ENCODE peak calls at places on chromosomes 16 and 17, in nine cellular contexts. V is A549, I is fibroblast of lung, U is GM23248, D is mesenchymal stem cell, W is transverse colon, Z is pancreas, S is osteoblast, A is lung. O is an unnamed sample.

GRCh38 chr16:19083670-19084069 is 16.3 kb downstream of the COQ7 start:
- DNase-seq in V (no peak), I (no peak), U (no peak), D (no peak), W (no peak), Z (no peak), S (no peak), A (no peak), O (no peak)

GRCh38 chr17:50480854-50481490 is 2.3 kb downstream of the RSAD1 start:
- DNase-seq in V (no peak), I (no peak), U (peak; percentile 38), D (no peak), W (no peak), Z (no peak), S (no peak), A (no peak), O (no peak)

GRCh38 chr16:63324306-63324705 is 1288.1 kb upstream of the CDH8 start:
- DNase-seq in V (no peak), I (no peak), U (no peak), D (no peak), W (no peak), Z (no peak), S (no peak), A (no peak), O (no peak)

GRCh38 chr17:5619088-5619740 is 34.9 kb upstream of the NLRP1 start:
- DNase-seq in V (no peak), I (no peak), U (no peak), D (no peak), W (no peak), Z (no peak), S (no peak), A (no peak), O (no peak)

GRCh38 chr17:2388705-2389099 is 12.2 kb downstream of the MNT start:
- DNase-seq in V (peak; percentile 67), I (no peak), U (no peak), D (no peak), W (no peak), Z (peak; percentile 66), S (no peak), A (no peak), O (no peak)

GRCh38 chr16:49274936-49275730 is 6.5 kb downstream of the CBLN1 start:
- DNase-seq in V (no peak), I (no peak), U (no peak), D (no peak), W (no peak), Z (no peak), S (no peak), A (no peak), O (no peak)

GRCh38 chr16:85663891-85664321 is 24.8 kb downstream of the GINS2 start:
- DNase-seq in V (no peak), I (peak; percentile 57), U (no peak), D (no peak), W (peak; percentile 55), Z (peak; percentile 78), S (peak; percentile 74), A (no peak), O (no peak)

GRCh38 chr17:8046929-8047768 is 8.3 kb downstream of the ALOX15B start:
- DNase-seq in V (no peak), I (no peak), U (no peak), D (no peak), W (no peak), Z (no peak), S (peak; percentile 49), A (no peak), O (no peak)

GRCh38 chr17:58280480-58281217 is at the start of gene MPO:
- DNase-seq in V (no peak), I (no peak), U (no peak), D (no peak), W (no peak), Z (no peak), S (peak; percentile 76), A (no peak), O (no peak)

GRCh38 chr16:83002351-83003334 is 375.9 kb downstream of the CDH13 start:
- DNase-seq in V (no peak), I (peak; percentile 53), U (peak; percentile 28), D (peak; percentile 40), W (no peak), Z (peak; percentile 10), S (peak; percentile 50), A (no peak), O (peak; percentile 10)

GRCh38 chr17:78532922-78533640 is 44.1 kb downstream of the DNAH17 start:
- DNase-seq in V (peak; percentile 88), I (peak; percentile 7), U (peak; percentile 60), D (peak; percentile 24), W (no peak), Z (no peak), S (peak; percentile 96), A (no peak), O (no peak)

GRCh38 chr17:44900894-44901293 is 1.6 kb upstream of the EFTUD2 start:
- DNase-seq in V (peak; percentile 58), I (peak; percentile 90), U (peak; percentile 89), D (peak; percentile 84), W (no peak), Z (peak; percentile 14), S (peak; percentile 83), A (no peak), O (peak; percentile 27)

GRCh38 chr17:965311-965989 is 14.1 kb downstream of the NXN start:
- DNase-seq in V (no peak), I (peak; percentile 22), U (no peak), D (peak; percentile 92), W (no peak), Z (no peak), S (no peak), A (no peak), O (no peak)

GRCh38 chr16:65119905-65120341 is 1.9 kb downstream of the CDH11 start:
- DNase-seq in V (no peak), I (peak; percentile 69), U (peak; percentile 74), D (peak; percentile 73), W (no peak), Z (no peak), S (peak; percentile 67), A (no peak), O (no peak)

GRCh38 chr16:11190585-11191565 is 65.1 kb downstream of the SOCS1 start:
- DNase-seq in V (no peak), I (no peak), U (peak; percentile 79), D (no peak), W (no peak), Z (no peak), S (peak; percentile 95), A (no peak), O (no peak)

GRCh38 chr17:78112508-78113471 is 15.8 kb downstream of the TMC6 start:
- DNase-seq in V (peak; percentile 73), I (peak; percentile 34), U (peak; percentile 59), D (peak; percentile 53), W (peak; percentile 85), Z (peak; percentile 85), S (peak; percentile 99), A (peak; percentile 76), O (no peak)

GRCh38 chr16:15967655-15968315 is 18.4 kb downstream of the ABCC1 start:
- DNase-seq in V (no peak), I (no peak), U (no peak), D (no peak), W (no peak), Z (no peak), S (no peak), A (no peak), O (no peak)
- H3K9me3 ChIP-seq in V (peaks cover 33% of the 10 kb centered on the region), I (no peaks in the 10 kb centered on the region), U (no peaks in the 10 kb centered on the region), D (peaks cover 11% of the 10 kb centered on the region), W (no peaks in the 10 kb centered on the region), Z (no peaks in the 10 kb centered on the region), S (no peaks in the 10 kb centered on the region), A (peaks cover 3% of the 10 kb centered on the region), O (peaks cover 4% of the 10 kb centered on the region)

GRCh38 chr17:81967533-81968395 is 6.8 kb upstream of the NOTUM start:
- DNase-seq in V (peak; percentile 67), I (peak; percentile 83), U (peak; percentile 77), D (peak; percentile 81), W (peak; percentile 80), Z (peak; percentile 82), S (peak; percentile 96), A (peak; percentile 86), O (no peak)

GRCh38 chr17:81966343-81967243 is 5.6 kb upstream of the NOTUM start:
- DNase-seq in V (no peak), I (peak; percentile 90), U (no peak), D (peak; percentile 78), W (peak; percentile 70), Z (peak; percentile 46), S (peak; percentile 87), A (peak; percentile 39), O (peak; percentile 26)

GRCh38 chr17:81968396-81968745 is 7.4 kb upstream of the NOTUM start:
- DNase-seq in V (no peak), I (no peak), U (no peak), D (no peak), W (no peak), Z (no peak), S (no peak), A (no peak), O (no peak)

GRCh38 chr17:81968850-81969812 is 8.1 kb upstream of the NOTUM start:
- DNase-seq in V (no peak), I (no peak), U (no peak), D (no peak), W (no peak), Z (no peak), S (peak; percentile 49), A (no peak), O (no peak)

GRCh38 chr17:81967244-81967532 is 6.2 kb upstream of the NOTUM start:
- DNase-seq in V (no peak), I (no peak), U (no peak), D (no peak), W (no peak), Z (no peak), S (no peak), A (no peak), O (no peak)
- H3K27ac ChIP-seq in V (peak overlapping the region; percentile 65), I (no peak overlapping the region), U (no peak overlapping the region), D (no peak overlapping the region), W (peak overlapping the region; percentile 44), Z (no peak overlapping the region), S (no peak overlapping the region), A (no peak overlapping the region), O (no peak overlapping the region)

DNA sequence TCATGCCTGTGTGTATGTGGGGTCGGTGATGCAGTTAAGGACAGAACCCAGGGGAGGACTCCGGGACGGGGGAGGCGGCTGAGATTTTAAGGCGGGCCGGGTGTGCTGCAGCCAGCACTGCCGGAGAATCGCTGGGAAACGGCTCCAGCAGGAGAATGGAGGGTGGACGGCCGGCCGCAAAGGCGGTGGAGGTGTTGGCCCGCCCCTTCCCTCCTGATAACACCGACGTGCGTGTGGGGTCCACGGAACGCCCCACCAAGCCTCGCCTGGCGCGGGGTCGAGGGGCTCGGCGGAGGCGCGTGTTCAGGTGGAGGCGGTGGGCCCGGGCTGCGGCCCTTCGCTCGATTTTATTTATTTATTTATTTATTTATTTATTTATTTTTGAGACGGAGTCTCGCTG is 633 bp downstream of the ZNF843 start:
- DNase-seq in V (no peak), I (no peak), U (peak; percentile 14), D (no peak), W (no peak), Z (peak; percentile 37), S (no peak), A (no peak), O (no peak)
- H3K4me3 ChIP-seq in V (peak overlapping the region; percentile 58), I (no peak overlapping the region), U (peak overlapping the region; percentile 82), D (no peak overlapping the region), W (peak overlapping the region; percentile 59), Z (peak overlapping the region; percentile 50), S (peak overlapping the region; percentile 87), A (no peak overlapping the region), O (peak overlapping the region; percentile 77)

DNA sequence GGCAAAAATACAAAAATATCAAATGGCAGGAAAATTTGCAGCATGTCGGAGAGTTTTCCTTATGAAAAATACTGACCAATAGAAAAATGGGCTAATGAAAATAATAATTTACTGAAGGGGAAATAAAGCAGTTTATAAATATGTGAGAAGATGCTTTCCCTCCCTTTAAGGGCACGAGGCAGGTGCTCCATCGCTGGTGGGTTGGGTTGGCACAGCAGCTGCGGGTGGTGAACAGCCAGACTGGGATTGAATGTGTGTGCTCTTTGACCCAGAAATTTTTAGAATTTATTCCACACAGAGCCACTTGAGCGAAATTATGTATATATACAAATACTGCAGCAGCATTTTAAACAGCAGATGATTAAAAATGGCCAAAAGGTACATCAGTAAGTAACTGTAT is 109.1 kb upstream of the ZNF750 start:
- DNase-seq in V (no peak), I (no peak), U (no peak), D (no peak), W (no peak), Z (no peak), S (no peak), A (no peak), O (no peak)
- H3K9me3 ChIP-seq in V (peaks cover 97% of the 10 kb centered on the region), I (no peaks in the 10 kb centered on the region), U (no peaks in the 10 kb centered on the region), D (peaks cover 69% of the 10 kb centered on the region), W (peaks cover 16% of the 10 kb centered on the region), Z (no peaks in the 10 kb centered on the region), S (peaks cover 10% of the 10 kb centered on the region), A (peaks cover 6% of the 10 kb centered on the region), O (peaks cover 55% of the 10 kb centered on the region)